ENCODE peak calls at places on chromosomes 6 and 20, in eight cellular contexts. R, N, H, I, E, M, Y and L are unnamed samples. For H3K4me1, the result is how much of the 10 kb centered on the place peaks cover.

GRCh38 chr6:113120577-113121285 is 736.4 kb upstream of the MARCKS start:
- DNase-seq in R (no peak), N (peak), H (no peak), I (no peak), E (peak), M (no peak), Y (no peak), L (no peak)

GRCh38 chr6:4612636-4613171 is 163.5 kb upstream of the CDYL start:
- DNase-seq in R (no peak), N (peak), H (no peak), I (no peak), E (no peak), M (no peak), Y (no peak), L (peak)

GRCh38 chr6:18155273-18155863 is at the start of gene KDM1B:
- DNase-seq in R (no peak), N (peak), H (peak), I (peak), E (peak), M (peak), Y (peak), L (peak)

GRCh38 chr6:166251196-166251595 is 57.0 kb downstream of the PRR18 start:
- DNase-seq in R (no peak), N (no peak), H (no peak), I (no peak), E (no peak), M (no peak), Y (no peak), L (no peak)

GRCh38 chr6:30640481-30640880 is 6.5 kb upstream of the C6orf136 start:
- DNase-seq in R (no peak), N (no peak), H (no peak), I (no peak), E (no peak), M (no peak), Y (no peak), L (no peak)

GRCh38 chr6:38220069-38220723 is 400.7 kb downstream of the ZFAND3 start:
- DNase-seq in R (no peak), N (no peak), H (no peak), I (no peak), E (no peak), M (no peak), Y (no peak), L (no peak)

GRCh38 chr6:6002005-6002808 is 4.5 kb downstream of the NRN1 start:
- DNase-seq in R (no peak), N (no peak), H (no peak), I (no peak), E (no peak), M (no peak), Y (no peak), L (no peak)

GRCh38 chr6:87257565-87257964 is 64.8 kb upstream of the SMIM8 start:
- DNase-seq in R (no peak), N (no peak), H (no peak), I (no peak), E (no peak), M (no peak), Y (no peak), L (no peak)

GRCh38 chr20:8509809-8510208 is 377.7 kb downstream of the PLCB1 start:
- DNase-seq in R (no peak), N (no peak), H (no peak), I (no peak), E (no peak), M (no peak), Y (no peak), L (no peak)

GRCh38 chr6:15709665-15710269 is 46.9 kb upstream of the DTNBP1 start:
- DNase-seq in R (no peak), N (no peak), H (no peak), I (no peak), E (no peak), M (no peak), Y (no peak), L (no peak)

GRCh38 chr6:43308101-43308989 is at the start of gene CRIP3:
- DNase-seq in R (peak), N (no peak), H (peak), I (peak), E (no peak), M (no peak), Y (no peak), L (no peak)

GRCh38 chr20:36344517-36345132 is 38.5 kb downstream of the DLGAP4 start:
- DNase-seq in R (peak), N (peak), H (peak), I (peak), E (peak), M (peak), Y (peak), L (peak)

GRCh38 chr6:33324139-33324538 is 6.6 kb upstream of the ZBTB22 start:
- DNase-seq in R (no peak), N (no peak), H (no peak), I (no peak), E (no peak), M (no peak), Y (no peak), L (no peak)

GRCh38 chr6:135037541-135037940 is 17.1 kb downstream of the HBS1L start:
- DNase-seq in R (no peak), N (no peak), H (no peak), I (no peak), E (no peak), M (no peak), Y (no peak), L (no peak)

GRCh38 chr6:131678401-131678800 is 22.8 kb downstream of the OR2A4 start:
- DNase-seq in R (no peak), N (no peak), H (no peak), I (no peak), E (no peak), M (no peak), Y (no peak), L (no peak)

GRCh38 chr6:139126255-139126654 is 8.6 kb upstream of the HECA start:
- DNase-seq in R (no peak), N (peak), H (no peak), I (no peak), E (no peak), M (peak), Y (no peak), L (no peak)

GRCh38 chr20:48761023-48761785 is 66.6 kb downstream of the PREX1 start:
- DNase-seq in R (no peak), N (no peak), H (peak), I (peak), E (no peak), M (peak), Y (no peak), L (peak)

GRCh38 chr6:41675176-41675767 is 37.0 kb downstream of the MDFI start:
- DNase-seq in R (no peak), N (no peak), H (no peak), I (no peak), E (no peak), M (no peak), Y (no peak), L (no peak)

GRCh38 chr6:144778773-144779531 is 493.8 kb downstream of the UTRN start:
- DNase-seq in R (no peak), N (no peak), H (no peak), I (no peak), E (no peak), M (no peak), Y (no peak), L (no peak)

GRCh38 chr6:111846061-111846460 is 27.2 kb downstream of the FYN start:
- DNase-seq in R (no peak), N (no peak), H (no peak), I (no peak), E (no peak), M (no peak), Y (no peak), L (no peak)

GRCh38 chr6:30826961-30827342 is 57.4 kb upstream of the DDR1 start:
- DNase-seq in R (no peak), N (no peak), H (peak), I (peak), E (no peak), M (no peak), Y (peak), L (no peak)

GRCh38 chr20:44733341-44734069 is 12.2 kb upstream of the KCNK15 start:
- DNase-seq in R (peak), N (peak), H (peak), I (peak), E (peak), M (peak), Y (peak), L (peak)

GRCh38 chr6:142728910-142729481 is 216.0 kb downstream of the HIVEP2 start:
- DNase-seq in R (no peak), N (peak), H (no peak), I (no peak), E (no peak), M (no peak), Y (no peak), L (no peak)

GRCh38 chr6:142372348-142372747 is 70.5 kb downstream of the ADGRG6 start:
- DNase-seq in R (no peak), N (peak), H (no peak), I (no peak), E (peak), M (no peak), Y (no peak), L (no peak)

GRCh38 chr20:59006864-59007757 is at the start of gene CTSZ:
- DNase-seq in R (peak), N (no peak), H (peak), I (peak), E (no peak), M (no peak), Y (no peak), L (peak)

GRCh38 chr20:45484676-45485075 is 15.1 kb downstream of the WFDC2 start:
- DNase-seq in R (no peak), N (no peak), H (peak), I (no peak), E (no peak), M (no peak), Y (no peak), L (no peak)

GRCh38 chr6:73349311-73349710 is 4.8 kb downstream of the DPPA5 start:
- DNase-seq in R (no peak), N (no peak), H (no peak), I (no peak), E (no peak), M (no peak), Y (no peak), L (no peak)

GRCh38 chr20:57458400-57459160 is 66.4 kb downstream of the CTCFL start:
- DNase-seq in R (no peak), N (no peak), H (no peak), I (peak), E (no peak), M (no peak), Y (no peak), L (no peak)

GRCh38 chr6:43405354-43405753 is 22.0 kb upstream of the ABCC10 start:
- DNase-seq in R (no peak), N (no peak), H (no peak), I (no peak), E (no peak), M (no peak), Y (no peak), L (no peak)

GRCh38 chr6:1013656-1014430 is 298.1 kb upstream of the FOXQ1 start:
- DNase-seq in R (no peak), N (no peak), H (no peak), I (no peak), E (no peak), M (no peak), Y (no peak), L (no peak)

GRCh38 chr6:35706468-35706867 is 17.8 kb upstream of the FKBP5 start:
- DNase-seq in R (no peak), N (peak), H (no peak), I (no peak), E (no peak), M (no peak), Y (no peak), L (no peak)

GRCh38 chr20:47238780-47239769 is 117.4 kb downstream of the ZMYND8 start:
- DNase-seq in R (no peak), N (no peak), H (no peak), I (no peak), E (no peak), M (no peak), Y (no peak), L (no peak)

DNA sequence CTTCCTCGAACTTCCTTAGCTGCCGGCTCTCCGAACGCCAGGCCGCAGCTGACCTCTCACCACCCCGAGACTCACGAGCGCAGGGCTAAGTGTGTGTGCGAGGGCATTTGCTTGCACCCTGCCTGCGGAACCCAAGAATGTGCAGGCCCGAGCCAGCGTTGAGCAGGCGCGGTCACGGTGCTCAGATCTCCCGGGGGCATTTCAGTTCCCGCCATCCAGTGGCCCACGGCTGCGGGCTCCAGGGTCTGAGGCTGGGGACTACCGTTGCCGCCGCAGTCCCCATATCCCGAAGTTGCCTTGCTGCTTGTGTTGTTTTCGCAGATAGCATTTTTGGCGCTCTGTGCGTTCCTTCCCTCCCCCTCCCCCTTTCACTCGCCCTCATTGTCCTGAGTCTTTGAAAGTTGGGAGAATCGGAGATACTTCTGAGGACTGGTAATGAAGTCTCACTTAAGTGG is 1.7 kb downstream of the NR2E1 start:
- DNase-seq in R (no peak), N (no peak), H (no peak), I (no peak), E (no peak), M (no peak), Y (no peak), L (no peak)
- H3K4me1 ChIP-seq in R (under half), N (under half), H (under half), I (under half), E (under half), M (under half), Y (under half), L (under half)

GRCh38 chr6:157332813-157333212 is 9.5 kb upstream of the TMEM242 start:
- DNase-seq in R (no peak), N (no peak), H (no peak), I (no peak), E (no peak), M (no peak), Y (no peak), L (no peak)

GRCh38 chr6:157337766-157338165 is 14.4 kb upstream of the TMEM242 start:
- DNase-seq in R (no peak), N (no peak), H (no peak), I (no peak), E (no peak), M (no peak), Y (no peak), L (no peak)

GRCh38 chr6:157333537-157333936 is 10.2 kb upstream of the TMEM242 start:
- DNase-seq in R (no peak), N (no peak), H (no peak), I (no peak), E (no peak), M (no peak), Y (no peak), L (no peak)

GRCh38 chr6:157333956-157334355 is 10.6 kb upstream of the TMEM242 start:
- DNase-seq in R (no peak), N (no peak), H (no peak), I (no peak), E (no peak), M (no peak), Y (no peak), L (no peak)

DNA sequence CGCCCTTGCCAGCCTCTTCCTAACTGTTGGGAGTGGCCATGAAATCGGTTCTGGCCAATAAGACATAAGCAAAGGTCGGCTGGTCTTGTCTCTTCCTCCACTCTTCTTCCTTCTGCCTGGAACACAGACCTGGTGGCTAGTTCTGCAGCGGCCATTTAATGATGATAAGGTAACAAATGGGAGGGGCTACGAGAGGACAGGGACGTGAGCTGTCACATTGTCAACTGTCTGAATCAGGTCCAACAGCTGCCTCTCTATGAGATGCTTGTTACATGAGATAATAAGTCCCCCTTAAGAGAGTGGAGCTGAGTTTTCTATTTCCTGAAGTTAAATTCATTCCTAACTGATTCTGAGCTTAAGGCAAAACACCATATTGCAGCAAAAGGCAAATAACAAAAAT is 12.5 kb upstream of the TMEM242 start:
- DNase-seq in R (no peak), N (no peak), H (no peak), I (no peak), E (no peak), M (no peak), Y (no peak), L (no peak)
- H3K4me3 ChIP-seq in R (no peak), N (no peak), H (no peak), I (no peak), E (no peak), M (no peak), Y (no peak), L (no peak)

GRCh38 chr6:46170357-46171289 is at the start of gene ENPP5:
- DNase-seq in R (peak), N (no peak), H (peak), I (peak), E (peak), M (peak), Y (no peak), L (peak)
- TF ChIP-seq POLR2A in R (no peak), N (no peak), H (peak), I (no peak), E (peak), M (no peak), Y (no peak), L (no peak)

DNA sequence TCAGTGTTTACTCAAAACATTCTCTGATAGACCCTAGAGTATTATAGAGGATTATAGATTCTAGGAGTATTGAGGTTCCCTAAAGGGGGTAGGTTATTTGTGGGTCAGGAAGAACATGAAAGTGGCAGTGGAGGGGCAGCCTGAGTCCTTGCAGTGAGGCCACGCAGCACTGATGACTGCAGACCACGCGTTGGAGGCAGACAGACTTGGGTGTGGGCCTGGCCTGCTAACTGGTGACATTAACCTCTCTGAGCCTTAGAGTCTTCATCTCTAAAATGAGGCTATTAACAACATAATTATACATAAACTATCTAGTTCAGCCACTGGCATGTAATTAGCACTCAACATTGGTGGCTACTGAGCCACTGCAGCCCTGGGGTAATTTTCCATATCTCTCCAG is 16.1 kb downstream of the MTCL3 start:
- DNase-seq in R (no peak), N (no peak), H (no peak), I (no peak), E (no peak), M (no peak), Y (no peak), L (no peak)
- H3K4me1 ChIP-seq in R (under half), N (under half), H (under half), I (under half), E (under half), M (under half), Y (under half), L (under half)

GRCh38 chr6:26422329-26422728 is 18.0 kb upstream of the BTN3A3 start:
- DNase-seq in R (no peak), N (no peak), H (no peak), I (no peak), E (no peak), M (no peak), Y (no peak), L (no peak)
- H3K4me3 ChIP-seq in R (peak), N (peak), H (no peak), I (peak), E (peak), M (no peak), Y (peak), L (no peak)

GRCh38 chr6:53796791-53797190 is 2.0 kb downstream of the LRRC1 start:
- DNase-seq in R (no peak), N (no peak), H (no peak), I (no peak), E (no peak), M (no peak), Y (no peak), L (no peak)

GRCh38 chr6:53796451-53796780 is 1.6 kb downstream of the LRRC1 start:
- DNase-seq in R (no peak), N (no peak), H (no peak), I (no peak), E (no peak), M (no peak), Y (peak), L (no peak)

GRCh38 chr6:53795254-53795701 is 473 bp downstream of the LRRC1 start:
- DNase-seq in R (no peak), N (no peak), H (peak), I (peak), E (no peak), M (no peak), Y (no peak), L (no peak)

GRCh38 chr6:53794720-53795253 is at the start of gene LRRC1:
- DNase-seq in R (peak), N (peak), H (peak), I (peak), E (peak), M (peak), Y (peak), L (peak)

DNA sequence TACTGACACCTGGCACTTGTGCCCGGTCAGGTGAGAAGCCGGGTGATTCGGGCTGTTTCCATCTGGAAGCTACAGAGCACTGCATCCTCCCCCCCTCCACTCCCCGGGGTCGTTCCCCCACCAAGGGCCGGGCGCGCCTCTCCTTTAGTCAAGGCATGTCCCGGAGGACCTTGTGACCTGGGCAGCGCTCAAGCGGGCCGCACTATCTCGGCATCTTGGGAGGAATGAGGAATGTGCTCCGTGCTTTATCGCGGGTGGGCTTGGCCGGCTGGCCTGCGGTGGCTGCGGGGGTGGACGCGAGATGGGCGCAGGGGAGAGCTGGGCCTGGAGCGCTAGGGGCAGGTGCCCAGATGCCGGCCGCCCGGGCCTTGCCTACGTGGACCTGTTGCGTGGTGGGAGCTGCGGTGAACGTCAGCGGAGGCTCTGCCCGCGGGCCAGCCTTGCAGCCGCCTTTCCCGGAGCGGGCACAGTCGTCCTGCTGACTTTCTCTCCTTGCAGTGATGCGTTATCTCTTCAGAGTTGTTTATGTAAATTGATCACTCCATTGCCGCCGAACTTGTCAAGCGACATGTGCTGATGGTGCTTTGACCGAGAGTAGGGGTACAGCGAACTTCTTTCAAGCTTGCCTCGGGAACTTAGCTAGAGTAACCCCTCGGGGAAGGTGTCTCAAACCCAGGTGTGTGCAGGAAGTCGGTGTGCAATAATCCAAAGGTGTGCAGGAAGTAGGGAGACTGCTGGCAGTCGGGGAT is 1.1 kb downstream of the LRRC1 start:
- DNase-seq in R (peak), N (peak), H (peak), I (peak), E (no peak), M (no peak), Y (peak), L (peak)
- TF ChIP-seq POLR2A in R (no peak), N (no peak), H (peak), I (no peak), E (no peak), M (no peak), Y (no peak), L (no peak)